ENCODE peak calls at places on chromosome 18, in nine cellular contexts. Z is cardiac muscle cell; L is CD8-positive, alpha-beta memory T cell; W is uterus; O is small intestine; U is tibial nerve; Y is naive thymus-derived CD4-positive, alpha-beta T cell; X is A549; N is endothelial cell of umbilical vein. E is an unnamed sample. For H3K9me3, the result is how much of the 10 kb centered on the place peaks cover.

GRCh38 chr18:63132819-63133200 is 186.8 kb downstream of the BCL2 start:
- DNase-seq in Z (no peak), L (no peak), W (no peak), O (peak), U (no peak), Y (no peak), X (no peak), N (no peak), E (no peak)

GRCh38 chr18:45639424-45639823 is 24.1 kb downstream of the SLC14A2 start:
- DNase-seq in Z (no peak), L (no peak), W (no peak), O (no peak), U (no peak), Y (no peak), X (no peak), N (no peak), E (no peak)

GRCh38 chr18:47215554-47216138 is 35.8 kb downstream of the SKOR2 start:
- DNase-seq in Z (peak), L (no peak), W (no peak), O (peak), U (peak), Y (peak), X (peak), N (peak), E (no peak)

GRCh38 chr18:48948112-48949050 is 2.4 kb downstream of the SMAD7 start:
- DNase-seq in Z (peak), L (no peak), W (no peak), O (no peak), U (no peak), Y (peak), X (no peak), N (peak), E (peak)

GRCh38 chr18:74496508-74497307 is 545 bp downstream of the CNDP2 start:
- DNase-seq in Z (peak), L (peak), W (peak), O (peak), U (peak), Y (no peak), X (peak), N (no peak), E (no peak)

GRCh38 chr18:46469186-46469915 is 187.7 kb downstream of the LOXHD1 start:
- DNase-seq in Z (peak), L (no peak), W (no peak), O (no peak), U (no peak), Y (no peak), X (no peak), N (no peak), E (no peak)

GRCh38 chr18:35478520-35479435 is 19.0 kb downstream of the INO80C start:
- DNase-seq in Z (no peak), L (no peak), W (no peak), O (peak), U (no peak), Y (no peak), X (peak), N (peak), E (no peak)

GRCh38 chr18:31427010-31427409 is 20.5 kb upstream of the DSG3 start:
- DNase-seq in Z (no peak), L (no peak), W (no peak), O (no peak), U (no peak), Y (no peak), X (no peak), N (no peak), E (no peak)

GRCh38 chr18:7681261-7681660 is 114.1 kb downstream of the PTPRM start:
- DNase-seq in Z (no peak), L (no peak), W (no peak), O (no peak), U (no peak), Y (no peak), X (no peak), N (no peak), E (no peak)

GRCh38 chr18:34773961-34774754 is 64.1 kb downstream of the DTNA start:
- DNase-seq in Z (no peak), L (no peak), W (peak), O (peak), U (no peak), Y (no peak), X (no peak), N (peak), E (no peak)

GRCh38 chr18:11946756-11947155 is 34.6 kb upstream of the IMPA2 start:
- DNase-seq in Z (no peak), L (no peak), W (peak), O (no peak), U (no peak), Y (no peak), X (no peak), N (no peak), E (no peak)

GRCh38 chr18:24267878-24268277 is 129.0 kb downstream of the CABYR start:
- DNase-seq in Z (no peak), L (no peak), W (no peak), O (no peak), U (no peak), Y (no peak), X (no peak), N (no peak), E (no peak)

GRCh38 chr18:54734059-54734458 is 94.2 kb upstream of the RAB27B start:
- DNase-seq in Z (no peak), L (no peak), W (no peak), O (no peak), U (no peak), Y (no peak), X (peak), N (peak), E (no peak)

GRCh38 chr18:59718108-59719057 is 21.2 kb upstream of the CCBE1 start:
- DNase-seq in Z (no peak), L (no peak), W (no peak), O (no peak), U (no peak), Y (no peak), X (peak), N (peak), E (no peak)

GRCh38 chr18:65748321-65748720 is 2.5 kb upstream of the CDH7 start:
- DNase-seq in Z (no peak), L (no peak), W (no peak), O (no peak), U (no peak), Y (no peak), X (no peak), N (no peak), E (no peak)

GRCh38 chr18:46917808-46918600 is 602 bp downstream of the KATNAL2 start:
- DNase-seq in Z (peak), L (no peak), W (peak), O (peak), U (peak), Y (no peak), X (no peak), N (no peak), E (no peak)

GRCh38 chr18:44096016-44096415 is 584.7 kb upstream of the SETBP1 start:
- DNase-seq in Z (no peak), L (no peak), W (no peak), O (no peak), U (no peak), Y (no peak), X (no peak), N (peak), E (no peak)

DNA sequence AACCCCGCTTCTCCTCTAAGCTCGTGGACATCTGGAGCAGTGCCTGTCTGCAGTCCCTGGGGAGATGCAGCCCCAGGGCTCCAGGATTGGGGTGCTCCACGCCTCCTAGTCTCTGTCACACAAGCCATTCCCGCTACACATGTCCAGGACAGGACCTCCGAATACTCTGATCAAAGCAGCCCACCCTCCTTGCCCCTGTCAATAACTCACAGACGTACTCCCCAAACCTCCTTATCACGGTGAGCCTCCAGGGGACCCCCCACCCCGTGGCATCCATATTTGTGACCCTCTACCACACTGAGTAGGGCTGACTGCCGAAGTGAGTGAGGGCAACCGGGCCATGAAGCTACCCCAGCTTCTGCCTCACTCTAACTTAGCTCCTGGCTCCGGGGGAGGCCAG is 727.7 kb downstream of the GALR1 start:
- DNase-seq in Z (no peak), L (no peak), W (no peak), O (no peak), U (no peak), Y (no peak), X (no peak), N (no peak), E (no peak)
- H3K9me3 ChIP-seq in Z (under half), L (under half), W (under half), O (under half), U (under half), Y (under half), X (under half), N (under half), E (under half)

GRCh38 chr18:68418881-68419280 is 296.0 kb downstream of the TMX3 start:
- DNase-seq in Z (peak), L (no peak), W (no peak), O (no peak), U (no peak), Y (no peak), X (no peak), N (no peak), E (no peak)
- H3K9me3 ChIP-seq in Z (under half), L (under half), W (under half), O (under half), U (under half), Y (under half), X (under half), N (under half), E (under half)

DNA sequence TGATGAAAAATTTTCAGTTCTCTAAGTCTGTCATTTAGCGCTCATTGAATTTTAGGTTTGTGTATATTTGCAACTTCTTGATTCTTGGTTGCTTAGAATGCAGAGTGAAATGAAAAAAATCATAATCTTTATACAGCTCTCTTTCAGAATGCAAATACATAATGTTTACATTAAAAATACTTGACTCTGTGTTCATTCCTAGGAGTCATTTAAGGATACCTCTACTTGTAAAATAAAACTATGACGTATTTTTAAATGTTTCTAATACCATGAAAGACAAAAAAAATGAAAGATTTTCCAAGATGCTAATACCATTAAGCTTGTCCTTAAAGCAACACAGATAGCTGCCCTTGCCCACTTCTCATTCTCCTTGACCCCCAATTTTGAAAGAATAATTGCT is 259.0 kb downstream of the L3MBTL4 start:
- DNase-seq in Z (no peak), L (no peak), W (no peak), O (no peak), U (no peak), Y (no peak), X (no peak), N (no peak), E (no peak)
- H3K9me3 ChIP-seq in Z (under half), L (under half), W (under half), O (under half), U (under half), Y (under half), X (under half), N (under half), E (under half)

GRCh38 chr18:42105382-42105781 is 150.3 kb downstream of the PIK3C3 start:
- DNase-seq in Z (no peak), L (no peak), W (no peak), O (no peak), U (no peak), Y (no peak), X (no peak), N (no peak), E (no peak)

GRCh38 chr18:42107287-42108045 is 152.4 kb downstream of the PIK3C3 start:
- DNase-seq in Z (no peak), L (no peak), W (no peak), O (no peak), U (no peak), Y (no peak), X (no peak), N (no peak), E (no peak)

GRCh38 chr18:42113529-42114191 is 158.6 kb downstream of the PIK3C3 start:
- DNase-seq in Z (no peak), L (no peak), W (no peak), O (no peak), U (no peak), Y (no peak), X (no peak), N (no peak), E (no peak)

GRCh38 chr18:42112657-42113420 is 157.8 kb downstream of the PIK3C3 start:
- DNase-seq in Z (no peak), L (no peak), W (no peak), O (no peak), U (peak), Y (no peak), X (no peak), N (no peak), E (no peak)

DNA sequence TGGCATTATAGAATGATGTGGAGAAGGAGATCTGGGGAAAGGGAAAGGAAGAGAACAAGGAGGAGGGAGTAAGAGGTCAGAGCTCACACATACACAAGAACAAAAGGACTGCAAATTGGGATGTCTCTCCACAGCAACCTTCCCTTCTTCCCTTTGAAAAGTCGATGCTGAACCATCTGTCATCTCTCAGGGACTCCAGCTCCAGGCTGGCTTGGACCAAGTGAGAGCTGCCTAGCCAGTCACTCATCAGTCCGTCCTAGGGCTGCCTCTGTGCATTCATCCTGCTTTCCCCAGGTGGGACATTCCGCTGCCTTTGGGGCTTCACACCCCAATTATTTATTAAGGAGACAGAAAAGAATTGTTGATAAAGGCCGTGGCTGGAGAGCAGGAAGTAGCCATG is 153.0 kb downstream of the PIK3C3 start:
- DNase-seq in Z (no peak), L (no peak), W (no peak), O (no peak), U (no peak), Y (no peak), X (no peak), N (no peak), E (no peak)
- H3K9me3 ChIP-seq in Z (under half), L (under half), W (under half), O (under half), U (under half), Y (under half), X (under half), N (under half), E (under half)

GRCh38 chr18:50895350-50896045 is 16.6 kb downstream of the ME2 start:
- DNase-seq in Z (no peak), L (no peak), W (no peak), O (no peak), U (no peak), Y (no peak), X (no peak), N (no peak), E (no peak)
- H3K9me3 ChIP-seq in Z (under half), L (under half), W (under half), O (under half), U (under half), Y (under half), X (under half), N (under half), E (under half)

DNA sequence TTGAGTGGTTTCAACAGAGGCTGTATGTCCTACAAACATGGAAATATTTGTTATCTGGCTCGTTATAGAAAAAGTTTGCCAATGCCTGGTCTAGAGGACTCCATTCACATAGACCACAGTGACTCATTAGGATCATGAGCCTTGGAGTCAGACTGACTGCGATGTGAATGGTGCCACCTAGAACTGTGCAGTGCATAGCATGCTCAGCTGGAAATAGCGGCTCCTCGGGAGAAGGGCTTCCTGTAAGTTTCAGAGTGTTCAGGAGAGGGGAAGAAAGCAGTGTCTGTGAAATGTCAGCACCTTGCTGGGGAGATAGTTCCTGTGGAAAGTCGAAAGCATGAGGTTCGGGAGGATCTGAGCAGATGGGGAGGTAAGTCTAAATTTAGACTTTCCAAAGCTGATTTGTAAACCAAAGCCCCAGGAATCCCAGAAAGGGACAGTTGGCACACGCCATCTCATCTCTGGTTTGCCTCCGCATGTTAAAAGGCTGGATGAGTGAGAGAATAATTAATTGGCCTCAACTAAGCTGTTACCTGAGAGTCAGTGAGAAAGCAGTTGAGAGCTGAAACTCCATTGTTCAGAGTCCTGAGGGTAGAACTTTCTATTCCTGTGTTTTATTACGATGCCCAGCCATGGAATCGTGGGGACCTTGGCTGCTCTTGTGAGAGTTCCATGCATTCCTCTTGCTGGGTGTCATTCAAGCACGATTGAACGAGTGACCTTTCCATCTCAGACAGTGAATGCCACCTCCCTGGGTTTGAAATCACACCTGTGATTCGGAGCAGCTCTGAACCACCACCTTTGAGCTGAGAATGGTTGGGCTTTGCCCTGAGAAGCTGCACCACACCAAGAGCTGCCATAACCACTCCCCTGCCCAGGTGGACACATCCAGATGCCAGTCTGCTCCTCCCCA is 99.5 kb downstream of the MAPK4 start:
- DNase-seq in Z (peak), L (no peak), W (no peak), O (no peak), U (no peak), Y (no peak), X (peak), N (no peak), E (no peak)
- H3K9me3 ChIP-seq in Z (under half), L (under half), W (under half), O (under half), U (under half), Y (under half), X (under half), N (under half), E (under half)